ENCODE peak calls at places on chromosomes 5 and 9, in seven cellular contexts. H is left colon; R is T-helper 2 cell treated with Interferon-gamma antibody and Interleukin-4, amounts not matched to agents 5 μg/mL and 100 μg/mL, for 36 hours; Z is C1 segment of cervical spinal cord; N is GM23248; F is HEK293T; P is ELF-1. Y is an unnamed sample.

GRCh38 chr9:124834586-124834985 is 18.7 kb upstream of the WDR38 start:
- DNase-seq in H (no peak), R (no peak), Z (no peak), N (peak; percentile 77), F (no peak), P (no peak), Y (no peak)

GRCh38 chr5:61286446-61287132 is 45.5 kb upstream of the ZSWIM6 start:
- DNase-seq in H (no peak), R (no peak), Z (no peak), N (peak; percentile 90), F (no peak), P (no peak), Y (no peak)

GRCh38 chr5:148471379-148471778 is 87.6 kb downstream of the FBXO38 start:
- DNase-seq in H (no peak), R (no peak), Z (no peak), N (no peak), F (no peak), P (no peak), Y (no peak)

GRCh38 chr5:109614316-109614715 is 75.4 kb upstream of the MAN2A1 start:
- DNase-seq in H (no peak), R (no peak), Z (no peak), N (no peak), F (no peak), P (no peak), Y (no peak)

GRCh38 chr9:127102788-127103187 is 19.6 kb downstream of the ANGPTL2 start:
- DNase-seq in H (no peak), R (no peak), Z (no peak), N (no peak), F (no peak), P (no peak), Y (no peak)

GRCh38 chr9:15936316-15936869 is 383.6 kb downstream of the CCDC171 start:
- DNase-seq in H (no peak), R (no peak), Z (no peak), N (peak; percentile 55), F (no peak), P (no peak), Y (no peak)

GRCh38 chr9:76894198-76894597 is 11.7 kb downstream of the PRUNE2 start:
- DNase-seq in H (no peak), R (no peak), Z (no peak), N (peak; percentile 11), F (no peak), P (no peak), Y (no peak)

GRCh38 chr5:180323929-180324632 is 29.1 kb downstream of the GFPT2 start:
- DNase-seq in H (no peak), R (no peak), Z (no peak), N (no peak), F (no peak), P (no peak), Y (no peak)

GRCh38 chr9:74865177-74865576 is 22.5 kb downstream of the TRPM6 start:
- DNase-seq in H (no peak), R (no peak), Z (no peak), N (no peak), F (no peak), P (no peak), Y (no peak)

GRCh38 chr5:143515829-143516228 is 112.3 kb upstream of the NR3C1 start:
- DNase-seq in H (no peak), R (no peak), Z (no peak), N (peak; percentile 31), F (no peak), P (no peak), Y (no peak)

GRCh38 chr5:91059409-91059808 is 323.7 kb downstream of the ARRDC3 start:
- DNase-seq in H (no peak), R (no peak), Z (no peak), N (no peak), F (no peak), P (no peak), Y (no peak)

GRCh38 chr9:75088646-75089368 is 493 bp downstream of the OSTF1 start:
- DNase-seq in H (peak; percentile 76), R (peak; percentile 17), Z (no peak), N (peak; percentile 87), F (peak; percentile 40), P (peak; percentile 68), Y (no peak)

GRCh38 chr5:177973066-177973635 is 22.9 kb downstream of the PROP1 start:
- DNase-seq in H (no peak), R (no peak), Z (no peak), N (no peak), F (no peak), P (no peak), Y (no peak)

Y was measured in stimulated activated CD4-positive, alpha-beta T cell treated with anti-CD3 and anti-CD28 coated beads, Interleukin-1b, Interleukin-23, amount 100 ng/mL, for 48 hours.